ENCODE peak calls at places on chromosomes 11 and 22, in five cellular contexts. C is AG09319, D is tibial artery, E is astrocyte of the spinal cord, W is heart left ventricle. Q is an unnamed sample.

GRCh38 chr11:69449320-69450063 is 32.0 kb upstream of the LINC01488 start:
- DNase-seq in C (no peak), D (peak), E (peak), W (peak), Q (no peak)

GRCh38 chr22:41425704-41426365 is 20.8 kb downstream of the TOB2 start:
- DNase-seq in C (no peak), D (no peak), E (no peak), W (no peak), Q (peak)

GRCh38 chr11:128240546-128240945 is 346.8 kb downstream of the ETS1 start:
- DNase-seq in C (peak), D (no peak), E (peak), W (no peak), Q (no peak)

GRCh38 chr11:12731841-12732336 is 57.7 kb downstream of the TEAD1 start:
- DNase-seq in C (no peak), D (no peak), E (no peak), W (no peak), Q (no peak)

GRCh38 chr22:41239443-41240128 is 1.1 kb downstream of the CHADL start:
- DNase-seq in C (no peak), D (no peak), E (no peak), W (no peak), Q (no peak)

GRCh38 chr11:101914349-101914736 is 467 bp upstream of the CEP126 start:
- DNase-seq in C (peak), D (no peak), E (peak), W (no peak), Q (no peak)

GRCh38 chr22:40009231-40009769 is 14.5 kb downstream of the FAM83F start:
- DNase-seq in C (no peak), D (no peak), E (peak), W (no peak), Q (no peak)

GRCh38 chr22:39135092-39135896 is 17.2 kb downstream of the CBX7 start:
- DNase-seq in C (no peak), D (no peak), E (peak), W (peak), Q (peak)

GRCh38 chr22:30664798-30665197 is 2.9 kb downstream of the DUSP18 start:
- DNase-seq in C (no peak), D (no peak), E (no peak), W (no peak), Q (no peak)

GRCh38 chr22:19554834-19555404 is 30.7 kb upstream of the CLDN5 start:
- DNase-seq in C (no peak), D (no peak), E (peak), W (no peak), Q (no peak)

GRCh38 chr22:49922926-49923325 is 4.5 kb downstream of the CRELD2 start:
- DNase-seq in C (no peak), D (no peak), E (no peak), W (no peak), Q (no peak)

GRCh38 chr11:46375392-46376101 is 5.9 kb upstream of the MDK start:
- DNase-seq in C (no peak), D (no peak), E (no peak), W (no peak), Q (no peak)

GRCh38 chr11:100602716-100603115 is 84.4 kb upstream of the ARHGAP42 start:
- DNase-seq in C (no peak), D (no peak), E (no peak), W (no peak), Q (no peak)

GRCh38 chr22:49777569-49778250 is 50.0 kb downstream of the BRD1 start:
- DNase-seq in C (no peak), D (no peak), E (no peak), W (no peak), Q (no peak)

GRCh38 chr11:8839957-8840945 is 70.7 kb upstream of the AKIP1 start:
- DNase-seq in C (peak), D (no peak), E (peak), W (peak), Q (no peak)

GRCh38 chr11:65661599-65662246 is 993 bp downstream of the RELA start:
- DNase-seq in C (no peak), D (no peak), E (no peak), W (no peak), Q (no peak)

GRCh38 chr11:5364214-5364613 is 12.9 kb downstream of the OR51B6 start:
- DNase-seq in C (no peak), D (no peak), E (peak), W (no peak), Q (no peak)

GRCh38 chr22:46432164-46433068 is 96.9 kb downstream of the TRMU start:
- DNase-seq in C (no peak), D (no peak), E (no peak), W (no peak), Q (peak)

GRCh38 chr11:57761301-57762234 is at the start of gene CTNND1:
- DNase-seq in C (peak), D (peak), E (peak), W (peak), Q (peak)

GRCh38 chr11:77171885-77172665 is 44.0 kb downstream of the MYO7A start:
- DNase-seq in C (no peak), D (no peak), E (no peak), W (no peak), Q (no peak)

GRCh38 chr11:68128682-68129327 is 7.6 kb upstream of the CHKA start:
- DNase-seq in C (peak), D (peak), E (peak), W (peak), Q (no peak)